ENCODE peak calls at places on chromosomes 7 and 10, in ten cellular contexts. T is endothelial cell of umbilical vein, E is PC-9, I is fibroblast of lung, U is hepatocyte, H is uterus, V is prostate gland, O is right atrium auricular region, N is heart right ventricle, C is tibial nerve. G is an unnamed sample.

GRCh38 chr10:130727766-130728490 is 583.6 kb downstream of the TCERG1L start:
- DNase-seq in I (no peak), N (no peak), O (no peak), H (no peak), V (no peak), E (no peak), C (no peak), T (no peak), U (no peak), G (no peak)

GRCh38 chr7:70259497-70259896 is 661.2 kb downstream of the AUTS2 start:
- DNase-seq in U (no peak), O (no peak), H (no peak), N (no peak), C (peak; percentile 23), T (no peak), E (no peak), V (no peak), I (peak; percentile 72), G (no peak)

GRCh38 chr7:45080265-45080957 is 8.4 kb downstream of the NACAD start:
- DNase-seq in C (no peak), E (no peak), V (no peak), N (no peak), O (no peak), H (no peak), T (no peak), I (no peak), U (no peak), G (no peak)

GRCh38 chr7:127632276-127632910 is 14.5 kb upstream of the PAX4 start:
- DNase-seq in C (no peak), H (no peak), U (no peak), V (no peak), O (no peak), I (peak; percentile 89), E (no peak), T (no peak), N (no peak), G (no peak)

GRCh38 chr7:55158983-55159382 is 140.2 kb downstream of the EGFR start:
- DNase-seq in H (no peak), N (no peak), I (no peak), U (no peak), O (no peak), V (no peak), E (no peak), T (no peak), C (no peak), G (no peak)

GRCh38 chr10:7593068-7593467 is 73.7 kb downstream of the ITIH5 start:
- DNase-seq in H (no peak), C (no peak), I (no peak), N (peak; percentile 72), O (no peak), V (peak; percentile 18), T (no peak), U (no peak), E (no peak), G (no peak)

GRCh38 chr7:69864283-69864682 is 266.0 kb downstream of the AUTS2 start:
- DNase-seq in I (no peak), U (no peak), V (no peak), C (no peak), T (no peak), E (no peak), N (no peak), H (no peak), O (no peak), G (no peak)

GRCh38 chr10:77926566-77927342 is at the start of gene DLG5:
- DNase-seq in N (peak; percentile 66), C (peak; percentile 40), H (peak; percentile 75), V (peak; percentile 76), U (peak; percentile 80), E (no peak), O (peak; percentile 60), I (peak; percentile 59), T (peak; percentile 26), G (peak; percentile 74)

GRCh38 chr7:150803161-150803860 is 2.7 kb downstream of the TMEM176A start:
- DNase-seq in E (no peak), H (no peak), I (no peak), O (peak; percentile 53), U (no peak), C (no peak), V (no peak), N (no peak), T (no peak), G (no peak)

GRCh38 chr7:2197436-2198155 is 35.1 kb downstream of the MAD1L1 start:
- DNase-seq in O (no peak), N (no peak), E (no peak), C (no peak), U (no peak), V (no peak), H (no peak), T (no peak), I (no peak), G (no peak)

GRCh38 chr7:73770002-73770859 is at the start of gene CLDN3:
- DNase-seq in H (no peak), U (peak; percentile 94), V (peak; percentile 83), E (peak; percentile 83), C (no peak), T (no peak), O (no peak), I (peak; percentile 41), N (no peak), G (peak; percentile 95)

GRCh38 chr10:10647331-10647730 is 370.3 kb upstream of the CELF2 start:
- DNase-seq in O (no peak), T (no peak), H (no peak), I (no peak), V (no peak), C (no peak), U (no peak), E (no peak), N (no peak), G (no peak)

DNA sequence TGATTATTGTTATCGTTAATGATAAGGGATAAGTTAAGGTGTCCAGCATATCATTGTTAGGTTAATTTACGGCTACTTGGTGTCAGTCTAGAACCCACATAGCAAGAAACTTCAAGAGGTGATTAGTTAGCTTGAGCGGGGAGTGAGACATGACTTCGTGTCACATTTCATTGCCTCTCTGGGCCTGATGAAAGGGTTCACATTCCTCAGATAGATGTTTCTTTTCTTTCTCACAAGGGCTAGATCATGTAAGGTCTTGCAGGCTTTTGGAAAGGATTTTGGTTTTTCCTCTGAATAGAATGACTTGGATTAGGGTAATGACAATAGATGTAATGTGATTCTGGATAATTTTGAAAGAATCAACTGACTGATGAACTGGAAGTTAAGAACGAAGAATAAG is 26.7 kb downstream of the WAC start:
- DNase-seq in U (no peak), E (no peak), O (no peak), V (no peak), N (no peak), C (no peak), T (no peak), I (peak; percentile 61), H (no peak), G (no peak)
- H3K4me1 ChIP-seq in U (peaks cover 7% of the 10 kb centered on the region), E (no peaks in the 10 kb centered on the region), O (peaks cover 68% of the 10 kb centered on the region), V (peaks cover 4% of the 10 kb centered on the region), N (peaks cover 43% of the 10 kb centered on the region), C (peaks cover 11% of the 10 kb centered on the region), T (no peaks in the 10 kb centered on the region), I (peaks cover 3% of the 10 kb centered on the region), H (peaks cover 7% of the 10 kb centered on the region), G (peaks cover 47% of the 10 kb centered on the region)

GRCh38 chr7:26399747-26400146 is 108.1 kb downstream of the SNX10 start:
- DNase-seq in E (no peak), C (no peak), N (no peak), U (no peak), T (no peak), V (no peak), I (no peak), H (no peak), O (no peak), G (no peak)
- TF ChIP-seq CTCF in E (no peak), C (no peak), N (no peak), U (no peak), T (no peak), V (no peak), I (no peak), H (no peak), O (no peak), G (no peak)

DNA sequence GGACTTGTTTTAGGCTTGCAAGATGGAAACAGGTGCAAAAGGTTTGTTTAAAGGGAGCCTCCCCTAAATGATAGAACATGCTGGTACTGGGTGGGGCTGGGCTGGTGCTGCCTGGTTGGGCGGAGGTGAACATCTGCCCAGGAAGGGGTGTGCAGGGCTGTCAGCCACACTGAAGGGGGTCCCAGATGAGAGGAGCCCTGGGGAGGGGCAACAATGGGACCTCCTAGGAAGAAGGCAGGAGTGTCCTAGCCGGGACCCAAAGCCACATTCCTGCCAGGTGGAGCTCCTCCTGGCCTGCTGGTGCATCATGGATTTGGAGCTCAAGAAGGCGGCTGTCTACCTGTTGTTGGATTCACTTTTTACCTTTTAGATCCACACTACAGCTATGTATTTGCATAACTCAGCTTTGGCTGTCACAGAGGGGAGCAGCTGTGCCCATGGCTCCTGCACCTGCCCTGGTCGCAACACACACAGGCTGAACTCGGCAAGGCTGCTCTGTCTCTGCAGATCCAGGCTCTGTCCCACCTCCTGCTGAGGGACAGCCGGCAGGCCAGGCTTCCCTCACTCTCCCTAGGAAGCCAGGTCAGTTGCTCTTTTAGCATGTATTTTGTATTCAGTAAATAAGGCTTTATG is 59.9 kb downstream of the ADARB2 start:
- DNase-seq in I (no peak), T (no peak), V (no peak), H (no peak), N (no peak), C (no peak), U (no peak), O (no peak), E (no peak), G (no peak)
- H3K9me3 ChIP-seq in I (no peaks in the 10 kb centered on the region), T (peaks cover 6% of the 10 kb centered on the region), V (no peaks in the 10 kb centered on the region), H (no peaks in the 10 kb centered on the region), N (no peaks in the 10 kb centered on the region), C (peaks cover 8% of the 10 kb centered on the region), U (no peaks in the 10 kb centered on the region), O (no peaks in the 10 kb centered on the region), E (no peaks in the 10 kb centered on the region), G (no peaks in the 10 kb centered on the region)

GRCh38 chr10:71840936-71841335 is 10.1 kb downstream of the PSAP start:
- DNase-seq in V (no peak), O (no peak), U (no peak), N (no peak), H (no peak), E (peak; percentile 49), T (no peak), C (no peak), I (no peak), G (no peak)
- H3K4me1 ChIP-seq in V (peaks cover 14% of the 10 kb centered on the region), O (peaks cover 85% of the 10 kb centered on the region), U (peaks cover 38% of the 10 kb centered on the region), N (peaks cover 86% of the 10 kb centered on the region), H (peaks cover 9% of the 10 kb centered on the region), E (peaks cover 69% of the 10 kb centered on the region), T (peaks cover 20% of the 10 kb centered on the region), C (peaks cover 56% of the 10 kb centered on the region), I (peaks cover 35% of the 10 kb centered on the region), G (peaks cover 87% of the 10 kb centered on the region)

DNA sequence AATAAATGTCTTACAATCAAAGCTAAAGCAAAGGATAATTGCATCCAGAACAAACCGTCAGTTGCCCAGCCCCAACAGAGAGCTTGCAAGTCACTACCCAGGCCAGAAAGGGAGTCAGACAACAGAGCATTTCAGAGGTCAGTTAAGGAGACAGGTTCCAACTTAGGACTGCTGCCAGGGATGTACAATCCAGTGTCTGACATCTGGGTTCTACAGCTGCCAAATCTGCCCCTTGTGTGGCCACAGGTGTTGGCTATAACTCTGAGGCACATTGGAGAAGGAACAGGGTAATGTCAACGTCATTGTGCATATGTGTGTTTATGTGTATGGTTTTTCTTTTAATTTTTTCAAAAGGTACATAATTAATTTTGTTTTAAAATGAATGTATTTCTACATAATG is 85.2 kb upstream of the GLCCI1 start:
- DNase-seq in O (no peak), V (no peak), I (no peak), C (no peak), E (no peak), N (no peak), T (no peak), U (no peak), H (no peak), G (no peak)
- TF ChIP-seq CTCF in O (no peak), V (no peak), I (no peak), C (no peak), E (no peak), N (no peak), T (no peak), U (no peak), H (no peak), G (no peak)

GRCh38 chr10:107749235-107749634 is 584.7 kb upstream of the SORCS1 start:
- DNase-seq in N (no peak), E (no peak), O (no peak), V (no peak), H (no peak), U (no peak), T (no peak), I (no peak), C (no peak), G (no peak)
- H3K9me3 ChIP-seq in N (no peaks in the 10 kb centered on the region), E (no peaks in the 10 kb centered on the region), O (no peaks in the 10 kb centered on the region), V (no peaks in the 10 kb centered on the region), H (no peaks in the 10 kb centered on the region), U (no peaks in the 10 kb centered on the region), T (no peaks in the 10 kb centered on the region), I (no peaks in the 10 kb centered on the region), C (no peaks in the 10 kb centered on the region), G (no peaks in the 10 kb centered on the region)